ENCODE peak calls at places on chromosomes 4 and X, in ten cellular contexts. H, W, O, U, D, Q, J, S, R and F are unnamed samples.

GRCh38 chrX:119036369-119037029 is 36.3 kb upstream of the CT47C1 start:
- DNase-seq in J (no peak), H (no peak), W (no peak), D (no peak), R (no peak), U (no peak), S (no peak), O (no peak), Q (no peak), F (no peak)

GRCh38 chr4:107050525-107051135 is 14.5 kb upstream of the DKK2 start:
- DNase-seq in J (no peak), O (no peak), S (peak; percentile 16), R (no peak), D (no peak), H (no peak), W (no peak), Q (no peak), U (no peak), F (no peak)

GRCh38 chrX:116317409-116317808 is 119.0 kb upstream of the SLC6A14 start:
- DNase-seq in Q (no peak), S (peak; percentile 82), R (peak; percentile 0), O (no peak), J (peak; percentile 7), W (no peak), D (no peak), H (peak; percentile 92), U (peak; percentile 3), F (peak; percentile 0)

GRCh38 chr4:3829954-3830773 is 64.0 kb downstream of the ADRA2C start:
- DNase-seq in S (no peak), Q (no peak), U (no peak), J (peak; percentile 80), R (no peak), D (no peak), H (no peak), O (no peak), W (no peak), F (no peak)

GRCh38 chrX:38861489-38861888 is 60.2 kb downstream of the MID1IP1 start:
- DNase-seq in D (peak; percentile 9), J (no peak), U (no peak), W (no peak), O (no peak), Q (no peak), H (no peak), R (no peak), S (peak; percentile 55), F (no peak)

GRCh38 chrX:155027509-155028066 is 944 bp downstream of the FUNDC2 start:
- DNase-seq in J (no peak), W (no peak), U (peak; percentile 62), Q (no peak), D (peak; percentile 63), R (no peak), O (no peak), S (peak; percentile 90), H (peak; percentile 37), F (peak; percentile 65)

GRCh38 chr4:87532109-87532508 is 2.9 kb upstream of the SPARCL1 start:
- DNase-seq in J (no peak), O (no peak), H (no peak), D (no peak), W (no peak), R (no peak), S (no peak), Q (no peak), U (no peak), F (no peak)

GRCh38 chr4:7929530-7929951 is 10.1 kb downstream of the AFAP1 start:
- DNase-seq in J (no peak), S (peak; percentile 33), D (no peak), R (no peak), W (no peak), U (peak; percentile 90), O (no peak), Q (no peak), H (no peak), F (no peak)

GRCh38 chr4:5632043-5632440 is 76.3 kb downstream of the EVC2 start:
- DNase-seq in J (no peak), H (no peak), D (no peak), O (no peak), S (no peak), Q (no peak), W (no peak), U (no peak), R (no peak), F (no peak)

GRCh38 chrX:31320740-31321139 is 248.9 kb upstream of the FTHL17 start:
- DNase-seq in W (no peak), O (no peak), S (no peak), U (no peak), H (no peak), J (no peak), R (no peak), D (no peak), Q (no peak), F (no peak)

DNA sequence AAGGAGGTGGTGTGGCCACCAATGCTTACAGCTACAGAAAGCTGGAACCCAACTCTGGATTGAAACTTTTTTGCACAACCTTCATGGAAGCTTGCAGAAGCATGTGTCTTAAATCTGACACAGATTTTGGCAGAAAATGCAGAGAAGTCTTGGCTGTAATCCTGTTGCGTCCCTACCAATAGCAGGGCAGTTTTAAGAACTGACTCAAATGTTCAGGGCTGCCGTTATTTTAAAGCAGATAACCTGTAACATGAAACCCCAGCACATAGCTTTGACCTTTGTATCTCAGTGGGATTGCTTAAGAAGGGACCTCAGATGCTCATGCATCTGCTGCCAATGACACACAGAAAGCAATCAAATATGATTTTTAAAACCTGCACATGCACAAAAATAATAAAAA is at the start of gene VEGFD:
- DNase-seq in H (peak; percentile 3), Q (no peak), R (no peak), U (no peak), O (no peak), D (peak; percentile 38), W (no peak), S (peak; percentile 76), J (no peak), F (no peak)
- H3K4me3 ChIP-seq in H (no peak within 1 kb of the TSS), Q (no peak within 1 kb of the TSS), R (no peak within 1 kb of the TSS), U (no peak within 1 kb of the TSS), O (no peak within 1 kb of the TSS), D (no peak within 1 kb of the TSS), W (no peak within 1 kb of the TSS), S (no peak within 1 kb of the TSS), J (no peak within 1 kb of the TSS), F (no peak within 1 kb of the TSS)

DNA sequence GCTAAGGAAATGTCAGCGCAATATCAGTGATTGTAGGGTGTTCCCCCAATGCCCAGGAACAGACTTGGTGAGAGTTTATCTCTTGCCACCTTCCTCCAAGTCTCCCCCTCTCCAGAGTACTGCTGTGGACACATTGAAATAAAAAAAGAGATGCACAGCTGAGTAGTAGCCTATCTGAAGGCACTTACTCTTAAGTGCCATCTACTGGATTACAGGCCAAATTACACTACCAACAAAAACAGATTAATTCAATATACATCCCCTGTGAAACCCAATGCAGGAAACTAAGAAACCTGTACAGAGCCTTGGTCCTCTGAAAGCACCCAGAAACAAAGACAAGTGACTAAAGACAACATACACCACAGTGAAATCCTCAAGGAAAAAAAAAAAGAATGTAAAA is 460.3 kb downstream of the ZIC3 start:
- DNase-seq in J (no peak), D (no peak), S (no peak), U (no peak), H (no peak), Q (peak; percentile 0), W (no peak), O (no peak), R (no peak), F (no peak)
- TF ChIP-seq CTCF in J (peak; percentile 49), D (peak; percentile 19), S (no peak), U (peak; percentile 7), H (peak; percentile 28), Q (peak; percentile 10), W (no peak), O (no peak), R (no peak), F (peak; percentile 50)

GRCh38 chr4:147581601-147582350 is 35.4 kb upstream of the TMEM184C start:
- DNase-seq in D (no peak), Q (no peak), U (peak; percentile 64), S (peak; percentile 51), W (no peak), R (no peak), H (no peak), O (no peak), J (no peak), F (no peak)

GRCh38 chr4:147578611-147579010 is 38.6 kb upstream of the TMEM184C start:
- DNase-seq in J (peak; percentile 27), S (no peak), W (no peak), R (no peak), H (no peak), Q (no peak), U (no peak), O (no peak), D (no peak), F (no peak)

GRCh38 chr4:147582386-147583077 is 34.7 kb upstream of the TMEM184C start:
- DNase-seq in Q (no peak), D (no peak), H (no peak), U (peak; percentile 96), R (no peak), S (peak; percentile 29), W (no peak), O (no peak), J (no peak), F (no peak)

GRCh38 chr4:147578057-147578476 is 39.1 kb upstream of the TMEM184C start:
- DNase-seq in S (peak; percentile 95), R (peak; percentile 74), W (no peak), O (no peak), Q (peak; percentile 77), D (peak; percentile 39), J (no peak), U (peak; percentile 98), H (peak; percentile 96), F (peak; percentile 72)

DNA sequence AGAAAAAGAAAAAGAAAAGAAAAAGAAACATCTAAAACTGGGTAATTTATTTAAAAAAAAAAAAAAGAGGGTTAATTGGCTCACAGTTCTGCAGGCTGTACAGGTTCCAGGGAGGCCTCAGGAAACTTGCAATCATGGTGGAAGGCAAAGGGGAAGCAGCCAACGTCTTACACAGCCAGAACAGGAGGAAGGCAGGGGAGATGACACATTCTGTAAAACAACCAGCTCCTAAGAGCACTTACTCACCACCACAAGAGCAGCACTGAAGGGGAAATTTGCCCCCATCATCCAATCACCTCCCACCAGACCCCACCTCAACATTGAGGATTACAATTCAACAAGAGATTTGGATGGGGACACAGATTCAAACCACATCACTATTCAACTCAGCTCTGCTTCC is 36.8 kb upstream of the TMEM184C start:
- DNase-seq in R (no peak), O (no peak), D (no peak), H (no peak), W (no peak), Q (no peak), U (peak; percentile 59), S (no peak), J (no peak), F (no peak)
- H3K4me3 ChIP-seq in R (no peak overlapping the region), O (no peak overlapping the region), D (no peak overlapping the region), H (no peak overlapping the region), W (no peak overlapping the region), Q (no peak overlapping the region), U (no peak overlapping the region), S (no peak overlapping the region), J (no peak overlapping the region), F (no peak overlapping the region)

DNA sequence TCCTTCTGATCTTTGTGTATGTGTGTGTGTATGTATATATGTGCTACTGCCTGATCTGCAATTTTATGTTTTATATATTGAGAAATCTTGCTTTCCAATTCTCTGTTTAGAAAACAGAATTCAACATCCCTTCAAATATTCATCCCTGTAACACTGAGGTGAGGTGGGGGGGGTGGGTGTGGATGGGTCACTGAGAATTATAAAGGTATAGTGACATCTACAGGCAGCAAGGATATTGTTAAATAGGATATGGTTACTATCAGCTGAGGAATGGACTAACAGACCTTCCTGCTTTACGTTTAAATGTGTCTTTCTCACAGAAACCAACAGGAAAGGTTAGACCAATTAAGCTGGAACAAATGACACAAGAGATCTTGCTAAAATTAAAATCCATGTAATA is 19.0 kb upstream of the MAGEB2 start:
- DNase-seq in H (no peak), D (peak; percentile 4), Q (peak; percentile 35), U (peak; percentile 1), O (no peak), J (no peak), R (no peak), S (peak; percentile 3), W (no peak), F (no peak)
- TF ChIP-seq CTCF in H (peak; percentile 20), D (no peak), Q (peak; percentile 31), U (peak; percentile 10), O (no peak), J (no peak), R (no peak), S (no peak), W (no peak), F (peak; percentile 11)